ENCODE peak calls at places on chromosomes 6 and 20, in nine cellular contexts. P is astrocyte of the spinal cord, X is heart right ventricle, O is neural crest cell, D is nephron progenitor cell, Z is RWPE1, Q is AG09319, J is astrocyte of the cerebellum, G is OCI-LY7. E is an unnamed sample.

GRCh38 chr6:125948455-125948854 is 8.1 kb upstream of the HINT3 start:
- DNase-seq in P (no peak), X (no peak), O (no peak), D (no peak), Z (no peak), Q (no peak), J (no peak), G (no peak), E (no peak)

GRCh38 chr6:75968143-75968542 is 104.3 kb downstream of the IMPG1 start:
- DNase-seq in P (no peak), X (no peak), O (no peak), D (no peak), Z (no peak), Q (no peak), J (no peak), G (no peak), E (no peak)

GRCh38 chr6:122381494-122382083 is 17.9 kb upstream of the HSF2 start:
- DNase-seq in P (peak; percentile 75), X (peak; percentile 50), O (peak; percentile 41), D (peak; percentile 55), Z (peak; percentile 57), Q (peak; percentile 54), J (peak; percentile 66), G (peak; percentile 67), E (peak; percentile 45)

GRCh38 chr6:121522265-121522664 is 86.8 kb downstream of the GJA1 start:
- DNase-seq in P (peak; percentile 97), X (peak; percentile 6), O (no peak), D (no peak), Z (peak; percentile 54), Q (peak; percentile 46), J (peak; percentile 69), G (no peak), E (no peak)

GRCh38 chr20:22374678-22375590 is 209.4 kb downstream of the FOXA2 start:
- DNase-seq in P (peak; percentile 57), X (no peak), O (no peak), D (no peak), Z (peak; percentile 57), Q (no peak), J (no peak), G (peak; percentile 50), E (no peak)

GRCh38 chr6:28354688-28355554 is 5.2 kb downstream of the ZKSCAN3 start:
- DNase-seq in P (no peak), X (no peak), O (no peak), D (no peak), Z (no peak), Q (no peak), J (no peak), G (no peak), E (no peak)

GRCh38 chr6:69926745-69927144 is 60.4 kb downstream of the COL19A1 start:
- DNase-seq in P (no peak), X (no peak), O (no peak), D (no peak), Z (no peak), Q (no peak), J (no peak), G (no peak), E (no peak)

GRCh38 chr20:41560971-41561370 is 57.2 kb downstream of the CHD6 start:
- DNase-seq in P (no peak), X (no peak), O (no peak), D (no peak), Z (no peak), Q (no peak), J (no peak), G (no peak), E (no peak)

GRCh38 chr20:47330071-47330470 is 26.4 kb downstream of the ZMYND8 start:
- DNase-seq in P (no peak), X (no peak), O (no peak), D (no peak), Z (no peak), Q (no peak), J (no peak), G (no peak), E (no peak)

GRCh38 chr20:48791014-48791413 is 36.8 kb downstream of the PREX1 start:
- DNase-seq in P (peak; percentile 36), X (no peak), O (no peak), D (no peak), Z (no peak), Q (no peak), J (no peak), G (peak; percentile 28), E (no peak)
- TF ChIP-seq CTCF in P (no peak), X (no peak), O (no peak), D (no peak), Z (no peak), Q (no peak), J (no peak), G (no peak), E (no peak)

DNA sequence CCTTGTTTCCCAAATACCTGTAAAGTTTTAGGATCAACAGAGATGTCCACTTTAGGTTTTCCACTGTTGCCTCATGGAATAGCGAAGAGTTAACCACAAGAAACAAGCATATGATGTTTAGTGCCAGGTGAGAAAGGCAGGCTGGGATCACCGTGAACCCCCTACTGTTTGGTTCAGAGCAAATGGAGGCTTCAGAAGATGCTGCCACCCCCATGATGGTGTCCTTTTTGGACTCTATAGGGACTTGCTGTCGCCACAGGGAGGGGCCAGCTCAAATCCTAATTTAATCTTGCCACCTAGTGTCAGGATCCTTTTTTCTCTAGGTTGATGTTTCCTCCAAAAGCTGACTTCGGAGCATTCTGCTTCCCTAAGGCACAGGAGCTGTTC is 1.9 kb upstream of the DLL1 start:
- DNase-seq in P (no peak), X (no peak), O (no peak), D (no peak), Z (no peak), Q (no peak), J (no peak), G (no peak), E (no peak)
- TF ChIP-seq CTCF in P (peak; percentile 10), X (peak; percentile 58), O (no peak), D (no peak), Z (peak; percentile 31), Q (no peak), J (peak; percentile 9), G (peak; percentile 35), E (no peak)

GRCh38 chr6:45835725-45836437 is 179.8 kb downstream of the CLIC5 start:
- DNase-seq in P (no peak), X (no peak), O (no peak), D (no peak), Z (peak; percentile 32), Q (no peak), J (no peak), G (no peak), E (no peak)
- TF ChIP-seq CTCF in P (no peak), X (no peak), O (no peak), D (no peak), Z (no peak), Q (no peak), J (no peak), G (no peak), E (no peak)

GRCh38 chr6:32153252-32153834 is 598 bp upstream of the PPT2 start:
- DNase-seq in P (no peak), X (peak; percentile 42), O (peak; percentile 32), D (peak; percentile 68), Z (peak; percentile 44), Q (no peak), J (no peak), G (no peak), E (peak; percentile 74)
- TF ChIP-seq CTCF in P (peak; percentile 27), X (peak; percentile 36), O (peak; percentile 47), D (no peak), Z (no peak), Q (peak; percentile 22), J (peak; percentile 41), G (no peak), E (no peak)

GRCh38 chr20:63453029-63453523 is 19.4 kb downstream of the KCNQ2 start:
- DNase-seq in P (no peak), X (no peak), O (no peak), D (no peak), Z (no peak), Q (no peak), J (no peak), G (no peak), E (no peak)
- TF ChIP-seq CTCF in P (no peak), X (peak; percentile 14), O (no peak), D (no peak), Z (peak; percentile 65), Q (no peak), J (peak; percentile 20), G (no peak), E (no peak)